ENCODE peak calls at places on chromosomes 5 and 9, in four cellular contexts. D is prostate gland, T is PC-3, Z is IMR-90. N is an unnamed sample.

GRCh38 chr9:74770508-74771261 is 117.0 kb downstream of the TRPM6 start:
- DNase-seq in Z (no peak), D (no peak), T (peak), N (no peak)

GRCh38 chr9:135990468-135991429 is 29.6 kb upstream of the UBAC1 start:
- DNase-seq in Z (peak), D (no peak), T (peak), N (no peak)

GRCh38 chr5:57834829-57835554 is 352.4 kb upstream of the ACTBL2 start:
- DNase-seq in Z (peak), D (peak), T (no peak), N (no peak)

GRCh38 chr5:69295088-69295754 is 37.4 kb downstream of the CCDC125 start:
- DNase-seq in Z (peak), D (no peak), T (peak), N (no peak)

GRCh38 chr9:77839459-77840140 is 191.5 kb upstream of the GNA14 start:
- DNase-seq in D (no peak), Z (peak), T (peak), N (no peak)

GRCh38 chr9:114008667-114009410 is 69.3 kb downstream of the AMBP start:
- DNase-seq in Z (no peak), T (no peak), D (no peak), N (peak)

GRCh38 chr5:132261881-132262845 is 4.7 kb downstream of the PDLIM4 start:
- DNase-seq in Z (no peak), T (no peak), D (no peak), N (peak)

GRCh38 chr5:137822158-137822764 is 45.4 kb upstream of the MYOT start:
- DNase-seq in D (peak), Z (peak), T (peak), N (no peak)

GRCh38 chr9:136324501-136325300 is 2.6 kb upstream of the GPSM1 start:
- DNase-seq in Z (no peak), D (no peak), T (no peak), N (no peak)

GRCh38 chr5:65475336-65475735 is 6.4 kb downstream of the ADAMTS6 start:
- DNase-seq in D (no peak), Z (no peak), T (no peak), N (no peak)

GRCh38 chr5:66122379-66123034 is 21.6 kb upstream of the SREK1 start:
- DNase-seq in Z (peak), D (no peak), T (peak), N (no peak)

GRCh38 chr9:121399883-121400607 is 30.0 kb upstream of the STOM start:
- DNase-seq in D (peak), T (peak), Z (peak), N (no peak)

GRCh38 chr9:92774274-92774673 is 9.6 kb upstream of the BICD2 start:
- DNase-seq in Z (peak), D (no peak), T (peak), N (no peak)

GRCh38 chr5:110094559-110094958 is 404.8 kb downstream of the MAN2A1 start:
- DNase-seq in T (no peak), D (no peak), Z (no peak), N (no peak)

GRCh38 chr5:172428224-172429166 is 25.8 kb downstream of the SH3PXD2B start:
- DNase-seq in T (no peak), Z (no peak), D (no peak), N (no peak)

GRCh38 chr5:6222121-6222520 is 156.2 kb downstream of the MED10 start:
- DNase-seq in T (no peak), D (no peak), Z (no peak), N (no peak)

GRCh38 chr5:78594946-78595921 is 53.3 kb downstream of the LHFPL2 start:
- DNase-seq in T (peak), Z (peak), D (peak), N (no peak)

GRCh38 chr5:142717582-142718215 is 31.8 kb upstream of the FGF1 start:
- DNase-seq in D (peak), Z (peak), T (peak), N (no peak)

GRCh38 chr9:129558063-129558550 is 62.8 kb downstream of the C9orf50 start:
- DNase-seq in Z (no peak), T (no peak), D (no peak), N (no peak)
- H3K4me3 ChIP-seq in Z (no peak), T (no peak), D (no peak), N (no peak)

DNA sequence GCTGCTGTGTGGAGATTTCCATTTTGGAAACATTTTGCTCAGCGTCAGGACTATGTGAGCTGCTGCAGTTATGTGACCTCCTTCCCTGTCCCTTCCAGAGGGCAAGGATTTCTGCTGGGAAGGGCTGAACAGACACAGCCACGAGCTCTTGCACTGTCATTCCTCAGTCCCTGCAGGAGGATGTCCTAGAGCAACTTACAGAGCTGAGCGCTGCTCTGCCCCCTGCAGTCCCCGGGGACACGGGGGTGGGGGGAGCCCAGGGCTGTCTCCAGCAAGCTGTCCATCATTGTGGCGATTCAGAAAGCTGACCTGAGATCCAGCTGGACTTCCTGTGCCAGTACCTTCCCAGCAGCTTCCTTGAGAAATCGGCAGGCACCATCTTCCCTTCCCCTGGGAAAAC is 28.0 kb upstream of the MAP1B start:
- DNase-seq in Z (no peak), T (no peak), D (no peak), N (no peak)
- TF ChIP-seq CTCF in Z (no peak), T (no peak), D (no peak), N (no peak)

GRCh38 chr5:14733661-14734060 is 69.1 kb downstream of the OTULIN start:
- DNase-seq in T (no peak), D (no peak), Z (no peak), N (no peak)
- H3K27ac ChIP-seq in T (no peak), D (no peak), Z (no peak), N (no peak)

GRCh38 chr9:3528466-3528865 is 2.7 kb upstream of the RFX3 start:
- DNase-seq in D (no peak), T (no peak), Z (no peak), N (no peak)
- H3K4me3 ChIP-seq in D (no peak), T (peak), Z (no peak), N (no peak)

GRCh38 chr9:95230046-95230445 is 87.5 kb downstream of the FANCC start:
- DNase-seq in Z (no peak), T (no peak), D (no peak), N (no peak)
- TF ChIP-seq CTCF in Z (no peak), T (no peak), D (no peak), N (no peak)

GRCh38 chr9:37574996-37575395 is 1.2 kb downstream of the FBXO10 start:
- DNase-seq in T (no peak), D (no peak), Z (peak), N (no peak)
- H3K27ac ChIP-seq in T (no peak), D (no peak), Z (no peak), N (peak)

DNA sequence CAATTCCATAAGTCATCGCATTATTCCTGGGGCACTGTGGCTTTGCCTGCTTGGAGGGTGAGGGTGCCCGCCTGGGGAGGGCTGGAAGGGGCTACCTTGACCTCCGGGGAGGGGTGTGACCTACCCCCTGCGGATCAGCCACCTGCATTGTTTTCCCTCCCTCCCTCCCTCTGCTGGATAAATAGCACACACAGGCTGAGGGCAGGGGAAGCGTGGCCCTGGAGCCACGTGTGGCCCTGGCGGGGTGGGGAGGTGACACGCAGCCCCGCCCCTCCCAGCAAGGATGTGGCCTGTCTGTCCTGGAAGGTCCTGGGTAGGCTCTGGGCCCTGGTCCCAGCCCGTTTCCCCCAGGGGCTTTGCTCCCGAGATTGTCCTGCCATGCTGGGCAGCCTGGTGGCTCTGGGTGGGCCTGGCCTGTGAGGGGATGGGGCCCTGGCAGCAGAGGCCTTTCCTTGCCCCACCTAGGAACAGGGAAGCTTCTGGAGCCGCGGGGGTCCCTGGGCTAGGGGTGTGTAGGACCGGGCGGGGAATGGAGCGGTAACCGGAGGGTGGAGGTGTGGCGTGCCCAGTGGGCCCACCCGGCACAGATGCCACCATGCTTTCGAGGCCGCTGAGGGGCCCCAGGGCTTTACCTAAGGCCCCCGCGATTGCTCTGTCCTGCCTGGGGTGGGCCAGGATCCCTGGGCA is 33.4 kb downstream of the RXRA start:
- DNase-seq in Z (no peak), T (no peak), D (no peak), N (no peak)
- H3K4me3 ChIP-seq in Z (no peak), T (no peak), D (no peak), N (no peak)

GRCh38 chr5:163193886-163194285 is 243.5 kb upstream of the CCNG1 start:
- DNase-seq in D (no peak), Z (no peak), T (peak), N (no peak)

GRCh38 chr5:163189023-163189553 is 248.3 kb upstream of the CCNG1 start:
- DNase-seq in Z (no peak), D (no peak), T (no peak), N (no peak)

GRCh38 chr5:163190762-163191161 is 246.6 kb upstream of the CCNG1 start:
- DNase-seq in Z (no peak), T (no peak), D (no peak), N (no peak)

GRCh38 chr5:163185315-163185714 is 252.1 kb upstream of the CCNG1 start:
- DNase-seq in T (no peak), D (no peak), Z (no peak), N (no peak)

DNA sequence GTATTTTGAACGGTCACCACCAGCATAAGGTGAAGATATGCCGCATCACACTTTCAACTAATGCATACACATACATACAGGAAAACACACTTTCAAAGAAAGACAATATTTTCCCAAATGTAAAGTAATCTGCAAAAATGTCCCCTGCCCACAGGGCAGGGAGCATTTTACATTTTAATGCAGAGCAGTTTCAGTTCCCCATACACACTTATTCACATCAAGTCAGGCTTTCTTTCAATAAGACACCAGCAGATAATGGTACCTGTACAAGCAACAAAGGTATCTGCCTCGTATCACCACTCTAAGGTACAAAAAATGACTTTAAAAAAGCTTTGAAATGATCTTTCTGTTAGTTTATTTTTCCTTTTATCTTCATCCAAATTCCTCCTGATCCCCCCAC is 247.1 kb upstream of the CCNG1 start:
- DNase-seq in D (no peak), T (no peak), Z (no peak), N (no peak)
- TF ChIP-seq CTCF in D (no peak), T (no peak), Z (no peak), N (no peak)

DNA sequence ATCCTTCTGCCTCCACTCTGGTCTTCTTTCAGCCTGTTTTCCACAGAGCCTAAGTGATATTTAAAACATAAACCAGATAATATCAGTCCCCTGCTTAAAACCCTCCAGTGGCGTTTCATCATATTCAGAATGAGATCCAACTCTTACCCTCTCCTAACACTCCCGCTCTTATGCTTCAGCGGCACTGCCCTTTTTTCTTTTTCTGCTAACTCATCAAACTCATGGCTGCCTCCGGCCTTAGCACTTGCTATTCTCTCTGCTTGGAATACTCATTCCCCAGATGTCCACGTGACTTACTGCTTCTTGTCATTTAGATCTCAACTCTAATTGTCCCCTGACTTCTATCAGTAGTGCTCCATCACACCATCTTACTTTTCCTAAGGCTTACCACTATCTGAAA is 73.6 kb downstream of the PIP5K1B start:
- DNase-seq in Z (no peak), T (no peak), D (no peak), N (no peak)
- H3K27ac ChIP-seq in Z (no peak), T (no peak), D (no peak), N (no peak)

N was measured in coronary artery.